ENCODE peak calls at places on chromosomes 16 and 17, in six cellular contexts. O is heart right ventricle, P is A549, I is mammary epithelial cell, K is endothelial cell of umbilical vein, V is neural progenitor cell. A is an unnamed sample. For H3K4me1, the result is how much of the 10 kb centered on the place peaks cover.

GRCh38 chr17:63696381-63696961 is 3.5 kb downstream of the LIMD2 start:
- DNase-seq in O (no peak), P (peak), I (no peak), K (peak), V (peak), A (peak)

GRCh38 chr16:78072275-78072674 is 27.2 kb upstream of the WWOX start:
- DNase-seq in O (no peak), P (no peak), I (no peak), K (no peak), V (no peak), A (peak)

GRCh38 chr17:30309591-30309990 is 17.8 kb upstream of the BLMH start:
- DNase-seq in O (no peak), P (no peak), I (no peak), K (no peak), V (no peak), A (no peak)

GRCh38 chr17:386145-386876 is 33.7 kb upstream of the RPH3AL start:
- DNase-seq in O (peak), P (peak), I (peak), K (peak), V (peak), A (peak)

GRCh38 chr17:74125160-74125559 is 78.3 kb upstream of the RPL38 start:
- DNase-seq in O (no peak), P (no peak), I (no peak), K (no peak), V (no peak), A (peak)

GRCh38 chr16:4882633-4883285 is 35.5 kb downstream of the UBN1 start:
- DNase-seq in O (no peak), P (no peak), I (peak), K (no peak), V (no peak), A (no peak)

GRCh38 chr17:1272701-1273100 is 2.5 kb downstream of the BHLHA9 start:
- DNase-seq in O (no peak), P (no peak), I (no peak), K (no peak), V (no peak), A (no peak)

GRCh38 chr17:12940699-12941098 is 77.1 kb downstream of the ELAC2 start:
- DNase-seq in O (no peak), P (no peak), I (no peak), K (no peak), V (no peak), A (no peak)

GRCh38 chr16:87002717-87003413 is 314.3 kb downstream of the C16orf95 start:
- DNase-seq in O (no peak), P (no peak), I (no peak), K (no peak), V (no peak), A (peak)

GRCh38 chr16:3266873-3267537 is 10.6 kb upstream of the MEFV start:
- DNase-seq in O (no peak), P (peak), I (peak), K (peak), V (peak), A (no peak)

GRCh38 chr16:69579783-69580182 is 14.0 kb downstream of the NFAT5 start:
- DNase-seq in O (no peak), P (no peak), I (no peak), K (no peak), V (no peak), A (no peak)

GRCh38 chr17:35920229-35920628 is 10.3 kb downstream of the RDM1 start:
- DNase-seq in O (no peak), P (no peak), I (no peak), K (no peak), V (no peak), A (no peak)

GRCh38 chr17:72338847-72339790 is 218.3 kb downstream of the SOX9 start:
- DNase-seq in O (no peak), P (peak), I (peak), K (peak), V (no peak), A (peak)

GRCh38 chr17:75996665-75997590 is 3.7 kb upstream of the CDK3 start:
- DNase-seq in O (no peak), P (no peak), I (peak), K (no peak), V (no peak), A (peak)

GRCh38 chr17:65130829-65131228 is 6.3 kb upstream of the RGS9 start:
- DNase-seq in O (no peak), P (no peak), I (no peak), K (no peak), V (no peak), A (no peak)

GRCh38 chr17:801660-802059 is 19.5 kb downstream of the MRM3 start:
- DNase-seq in O (no peak), P (no peak), I (no peak), K (no peak), V (no peak), A (no peak)

GRCh38 chr16:83989300-83989699 is 21.3 kb downstream of the NECAB2 start:
- DNase-seq in O (no peak), P (no peak), I (no peak), K (no peak), V (no peak), A (no peak)

GRCh38 chr16:28187595-28188004 is 24.2 kb downstream of the XPO6 start:
- DNase-seq in O (no peak), P (no peak), I (no peak), K (no peak), V (no peak), A (no peak)

GRCh38 chr17:55774834-55775233 is 24.0 kb downstream of the PCTP start:
- DNase-seq in O (no peak), P (no peak), I (no peak), K (no peak), V (peak), A (no peak)

GRCh38 chr16:10949424-10949970 is 5.1 kb downstream of the CLEC16A start:
- DNase-seq in O (no peak), P (no peak), I (no peak), K (no peak), V (peak), A (no peak)

GRCh38 chr17:81831957-81832607 is 1.0 kb downstream of the MCRIP1 start:
- DNase-seq in O (no peak), P (no peak), I (peak), K (no peak), V (no peak), A (no peak)

GRCh38 chr16:12567602-12568001 is 236.1 kb downstream of the CPPED1 start:
- DNase-seq in O (no peak), P (no peak), I (no peak), K (no peak), V (no peak), A (no peak)

GRCh38 chr16:17194190-17194780 is 276.5 kb downstream of the XYLT1 start:
- DNase-seq in O (peak), P (no peak), I (no peak), K (no peak), V (peak), A (peak)

GRCh38 chr16:57138281-57138935 is 46.0 kb downstream of the CPNE2 start:
- DNase-seq in O (no peak), P (no peak), I (no peak), K (no peak), V (no peak), A (no peak)
- H3K4me1 ChIP-seq in O (under half), P (under half), I (under half), K (under half), V (under half), A (under half)

GRCh38 chr17:78146881-78147280 is 696 bp downstream of the C17orf99 start:
- DNase-seq in O (no peak), P (no peak), I (no peak), K (no peak), V (no peak), A (no peak)
- H3K4me3 ChIP-seq in O (no peak), P (no peak), I (no peak), K (no peak), V (no peak), A (no peak)

GRCh38 chr17:9389116-9389515 is 186.5 kb downstream of the STX8 start:
- DNase-seq in O (no peak), P (peak), I (peak), K (peak), V (no peak), A (no peak)
- TF ChIP-seq CTCF in O (no peak), P (no peak), I (no peak), K (no peak), V (no peak), A (no peak)

GRCh38 chr17:28368915-28369683 is 1.0 kb downstream of the VTN start:
- DNase-seq in O (no peak), P (no peak), I (no peak), K (no peak), V (no peak), A (no peak)

GRCh38 chr17:28369684-28370034 is 448 bp downstream of the VTN start:
- DNase-seq in O (no peak), P (no peak), I (no peak), K (no peak), V (no peak), A (peak)

GRCh38 chr17:28367641-28368305 is 2.3 kb downstream of the VTN start:
- DNase-seq in O (no peak), P (no peak), I (no peak), K (no peak), V (no peak), A (no peak)

GRCh38 chr17:28366605-28367004 is 1.6 kb upstream of the SEBOX start:
- DNase-seq in O (no peak), P (no peak), I (no peak), K (no peak), V (no peak), A (peak)

GRCh38 chr17:28368306-28368831 is 1.7 kb downstream of the VTN start:
- DNase-seq in O (no peak), P (no peak), I (no peak), K (no peak), V (no peak), A (peak)
- H3K4me1 ChIP-seq in O (under half), P (under half), I (under half), K (under half), V (under half), A (under half)

DNA sequence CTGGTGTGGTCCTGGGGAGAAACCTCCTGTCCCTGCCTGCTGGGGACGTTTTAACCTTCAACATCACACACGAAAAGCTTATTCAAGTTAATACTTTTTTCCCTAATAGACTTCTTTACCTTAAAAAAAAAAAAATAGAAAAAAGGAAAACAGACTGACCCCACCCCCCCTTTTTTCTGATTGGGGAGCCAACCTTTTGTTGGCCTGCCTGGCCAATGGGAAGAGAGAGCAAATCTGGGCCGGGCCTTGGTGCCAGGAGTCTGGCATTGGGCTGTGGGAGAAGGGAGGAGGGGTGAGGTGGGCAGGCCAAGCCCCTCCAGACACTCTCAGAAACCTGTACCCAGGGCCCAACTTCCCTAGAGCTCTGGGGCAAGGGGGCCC is 3.0 kb downstream of the CBX8 start:
- DNase-seq in O (no peak), P (peak), I (no peak), K (peak), V (peak), A (no peak)
- H3K4me3 ChIP-seq in O (no peak), P (peak), I (no peak), K (no peak), V (peak), A (no peak)

GRCh38 chr17:46978489-46979022 is 497 bp downstream of the RPRML start:
- DNase-seq in O (no peak), P (no peak), I (no peak), K (no peak), V (peak), A (peak)

GRCh38 chr17:46977348-46977747 is 1.7 kb downstream of the RPRML start:
- DNase-seq in O (no peak), P (peak), I (peak), K (no peak), V (peak), A (peak)

GRCh38 chr17:46977750-46978488 is 1.1 kb downstream of the RPRML start:
- DNase-seq in O (no peak), P (no peak), I (no peak), K (no peak), V (peak), A (no peak)

GRCh38 chr17:46975287-46975686 is 3.8 kb downstream of the RPRML start:
- DNase-seq in O (no peak), P (no peak), I (no peak), K (no peak), V (no peak), A (no peak)

GRCh38 chr17:46976626-46977270 is 2.3 kb downstream of the RPRML start:
- DNase-seq in O (no peak), P (no peak), I (no peak), K (no peak), V (peak), A (no peak)
- TF ChIP-seq CTCF in O (no peak), P (no peak), I (no peak), K (no peak), V (peak), A (peak)

DNA sequence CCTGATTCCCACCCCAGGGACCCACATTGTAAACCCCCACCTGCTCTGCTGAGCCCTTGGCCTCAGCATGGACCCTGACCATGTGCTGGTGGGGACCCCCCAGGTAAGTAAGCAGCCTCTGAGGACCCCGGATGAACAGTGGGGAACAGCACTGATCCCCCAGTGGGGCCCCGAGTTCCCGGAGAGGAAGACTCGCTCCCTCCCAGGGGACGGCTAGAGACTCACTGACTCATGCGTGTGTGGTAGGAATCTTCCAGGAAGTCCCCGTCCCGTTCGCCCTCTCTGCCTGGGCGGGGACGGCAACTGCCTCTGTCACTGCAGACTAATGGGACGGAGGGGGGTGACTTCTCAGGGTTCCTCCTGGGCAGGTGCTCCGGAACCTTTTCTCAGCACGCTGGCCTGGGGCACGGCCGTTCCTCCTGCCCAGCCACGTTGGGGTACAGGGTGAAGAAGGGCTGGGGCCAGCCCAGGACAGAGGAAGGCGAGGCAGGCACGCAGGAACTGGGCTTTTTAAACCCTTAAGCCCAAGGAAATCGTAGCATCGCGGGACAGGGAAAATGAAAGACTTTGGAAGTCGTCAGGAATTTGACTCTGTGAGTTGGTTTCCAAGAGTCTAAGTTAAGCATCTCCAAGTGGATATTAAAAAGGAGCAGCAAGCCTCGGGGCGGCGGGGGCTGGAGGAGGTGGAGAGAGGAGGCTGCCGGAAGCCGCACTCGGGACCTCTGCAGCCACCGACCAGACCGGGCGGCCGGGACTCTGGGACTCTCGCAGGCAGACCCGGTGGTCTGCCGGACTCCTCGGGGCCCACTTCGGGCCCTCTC is 178.7 kb downstream of the SEC14L1 start:
- DNase-seq in O (peak), P (peak), I (peak), K (no peak), V (peak), A (peak)
- H3K4me1 ChIP-seq in O (under half), P (half or more), I (half or more), K (under half), V (under half), A (half or more)

A was measured in Caco-2.